ENCODE peak calls at places on chromosomes 7 and 10, in seven cellular contexts. One of them, this sample, is unnamed.

GRCh38 chr7:156473476-156474240 is 166.9 kb upstream of the RNF32 start:
- DNase-seq in NCI-H2081: peak; percentile 7
- DNase-seq in NCI-H2029: no peak
- DNase-seq in erythroblast: peak; percentile 41
- DNase-seq in posterior cingulate gyrus: peak; percentile 66
- DNase-seq in gastrocnemius medialis: no peak
- DNase-seq in stimulated activated CD8-positive, alpha-beta memory T cell treated with anti-CD3 and anti-CD28 coated beads, Interleukin-7, amount 100 ng/mL, for 4 hours: no peak
- DNase-seq in this sample: peak; percentile 66

GRCh38 chr7:12317675-12318074 is 86.0 kb downstream of the VWDE start:
- DNase-seq in NCI-H2081: no peak
- DNase-seq in NCI-H2029: no peak
- DNase-seq in erythroblast: no peak
- DNase-seq in posterior cingulate gyrus: no peak
- DNase-seq in gastrocnemius medialis: no peak
- DNase-seq in stimulated activated CD8-positive, alpha-beta memory T cell treated with anti-CD3 and anti-CD28 coated beads, Interleukin-7, amount 100 ng/mL, for 4 hours: no peak
- DNase-seq in this sample: no peak

GRCh38 chr10:50651808-50652207 is 28.1 kb upstream of the SGMS1 start:
- DNase-seq in NCI-H2081: no peak
- DNase-seq in NCI-H2029: no peak
- DNase-seq in erythroblast: no peak
- DNase-seq in posterior cingulate gyrus: no peak
- DNase-seq in gastrocnemius medialis: no peak
- DNase-seq in stimulated activated CD8-positive, alpha-beta memory T cell treated with anti-CD3 and anti-CD28 coated beads, Interleukin-7, amount 100 ng/mL, for 4 hours: no peak
- DNase-seq in this sample: no peak

GRCh38 chr10:8591619-8592018 is 537.1 kb downstream of the GATA3 start:
- DNase-seq in NCI-H2081: no peak
- DNase-seq in NCI-H2029: no peak
- DNase-seq in erythroblast: no peak
- DNase-seq in posterior cingulate gyrus: no peak
- DNase-seq in gastrocnemius medialis: no peak
- DNase-seq in stimulated activated CD8-positive, alpha-beta memory T cell treated with anti-CD3 and anti-CD28 coated beads, Interleukin-7, amount 100 ng/mL, for 4 hours: no peak
- DNase-seq in this sample: no peak

GRCh38 chr10:48604408-48605263 is at the start of gene ARHGAP22:
- DNase-seq in NCI-H2081: peak; percentile 19
- DNase-seq in NCI-H2029: no peak
- DNase-seq in erythroblast: peak; percentile 4
- DNase-seq in posterior cingulate gyrus: peak; percentile 48
- DNase-seq in gastrocnemius medialis: no peak
- DNase-seq in stimulated activated CD8-positive, alpha-beta memory T cell treated with anti-CD3 and anti-CD28 coated beads, Interleukin-7, amount 100 ng/mL, for 4 hours: no peak
- DNase-seq in this sample: peak; percentile 48

GRCh38 chr7:131562941-131563340 is 6.5 kb upstream of the PODXL start:
- DNase-seq in NCI-H2081: no peak
- DNase-seq in NCI-H2029: no peak
- DNase-seq in erythroblast: no peak
- DNase-seq in posterior cingulate gyrus: no peak
- DNase-seq in gastrocnemius medialis: no peak
- DNase-seq in stimulated activated CD8-positive, alpha-beta memory T cell treated with anti-CD3 and anti-CD28 coated beads, Interleukin-7, amount 100 ng/mL, for 4 hours: no peak
- DNase-seq in this sample: no peak

GRCh38 chr7:137696376-137696775 is 150.4 kb downstream of the DGKI start:
- DNase-seq in NCI-H2081: no peak
- DNase-seq in NCI-H2029: no peak
- DNase-seq in erythroblast: no peak
- DNase-seq in posterior cingulate gyrus: no peak
- DNase-seq in gastrocnemius medialis: no peak
- DNase-seq in stimulated activated CD8-positive, alpha-beta memory T cell treated with anti-CD3 and anti-CD28 coated beads, Interleukin-7, amount 100 ng/mL, for 4 hours: no peak
- DNase-seq in this sample: no peak

GRCh38 chr10:103554488-103555320 is 61.2 kb downstream of the NEURL1 start:
- DNase-seq in NCI-H2081: peak; percentile 37
- DNase-seq in NCI-H2029: peak; percentile 64
- DNase-seq in erythroblast: peak; percentile 15
- DNase-seq in posterior cingulate gyrus: peak; percentile 70
- DNase-seq in gastrocnemius medialis: peak; percentile 63
- DNase-seq in stimulated activated CD8-positive, alpha-beta memory T cell treated with anti-CD3 and anti-CD28 coated beads, Interleukin-7, amount 100 ng/mL, for 4 hours: no peak
- DNase-seq in this sample: peak; percentile 45

GRCh38 chr7:81604075-81604807 is 165.6 kb downstream of the HGF start:
- DNase-seq in NCI-H2081: no peak
- DNase-seq in NCI-H2029: no peak
- DNase-seq in erythroblast: no peak
- DNase-seq in posterior cingulate gyrus: no peak
- DNase-seq in gastrocnemius medialis: no peak
- DNase-seq in stimulated activated CD8-positive, alpha-beta memory T cell treated with anti-CD3 and anti-CD28 coated beads, Interleukin-7, amount 100 ng/mL, for 4 hours: no peak
- DNase-seq in this sample: no peak

GRCh38 chr10:69318087-69318996 is 40.0 kb downstream of the HK1 start:
- DNase-seq in NCI-H2081: peak; percentile 86
- DNase-seq in NCI-H2029: peak; percentile 73
- DNase-seq in erythroblast: peak; percentile 95
- DNase-seq in posterior cingulate gyrus: peak; percentile 87
- DNase-seq in gastrocnemius medialis: peak; percentile 88
- DNase-seq in stimulated activated CD8-positive, alpha-beta memory T cell treated with anti-CD3 and anti-CD28 coated beads, Interleukin-7, amount 100 ng/mL, for 4 hours: peak; percentile 80
- DNase-seq in this sample: peak; percentile 91

GRCh38 chr10:121573541-121573941 is 24.7 kb downstream of the FGFR2 start:
- DNase-seq in NCI-H2081: no peak
- DNase-seq in NCI-H2029: no peak
- DNase-seq in erythroblast: no peak
- DNase-seq in posterior cingulate gyrus: no peak
- DNase-seq in gastrocnemius medialis: no peak
- DNase-seq in stimulated activated CD8-positive, alpha-beta memory T cell treated with anti-CD3 and anti-CD28 coated beads, Interleukin-7, amount 100 ng/mL, for 4 hours: no peak
- DNase-seq in this sample: no peak

GRCh38 chr7:92158660-92159575 is 20.0 kb downstream of the LRRD1 start:
- DNase-seq in NCI-H2081: no peak
- DNase-seq in NCI-H2029: no peak
- DNase-seq in erythroblast: no peak
- DNase-seq in posterior cingulate gyrus: no peak
- DNase-seq in gastrocnemius medialis: no peak
- DNase-seq in stimulated activated CD8-positive, alpha-beta memory T cell treated with anti-CD3 and anti-CD28 coated beads, Interleukin-7, amount 100 ng/mL, for 4 hours: no peak
- DNase-seq in this sample: no peak

This sample was measured in thyroid gland.